ENCODE peak calls at places on chromosomes 13 and 19, in four cellular contexts. X, G, D and Q are unnamed samples.

GRCh38 chr13:35953537-35954206 is 177.5 kb downstream of the DCLK1 start:
- DNase-seq in X (peak; percentile 20), G (peak; percentile 71), D (peak; percentile 69), Q (no peak)

GRCh38 chr13:47036291-47037008 is 139.6 kb upstream of the HTR2A start:
- DNase-seq in X (no peak), G (no peak), D (no peak), Q (no peak)

GRCh38 chr19:38020331-38020730 is 113.3 kb downstream of the SIPA1L3 start:
- DNase-seq in X (no peak), G (no peak), D (no peak), Q (no peak)

GRCh38 chr13:73261739-73262216 is 203.0 kb downstream of the KLF5 start:
- DNase-seq in X (peak; percentile 73), G (no peak), D (no peak), Q (no peak)

GRCh38 chr13:28586585-28587540 is 72.1 kb upstream of the POMP start:
- DNase-seq in X (no peak), G (no peak), D (no peak), Q (no peak)

GRCh38 chr13:100131863-100132574 is 43.1 kb downstream of the PCCA start:
- DNase-seq in X (no peak), G (no peak), D (no peak), Q (no peak)

GRCh38 chr19:3556978-3557460 is 367 bp downstream of the MFSD12 start:
- DNase-seq in X (peak; percentile 59), G (peak; percentile 41), D (peak; percentile 75), Q (peak; percentile 57)

GRCh38 chr13:21615427-21615826 is 11.5 kb upstream of the MICU2 start:
- DNase-seq in X (no peak), G (no peak), D (no peak), Q (no peak)

DNA sequence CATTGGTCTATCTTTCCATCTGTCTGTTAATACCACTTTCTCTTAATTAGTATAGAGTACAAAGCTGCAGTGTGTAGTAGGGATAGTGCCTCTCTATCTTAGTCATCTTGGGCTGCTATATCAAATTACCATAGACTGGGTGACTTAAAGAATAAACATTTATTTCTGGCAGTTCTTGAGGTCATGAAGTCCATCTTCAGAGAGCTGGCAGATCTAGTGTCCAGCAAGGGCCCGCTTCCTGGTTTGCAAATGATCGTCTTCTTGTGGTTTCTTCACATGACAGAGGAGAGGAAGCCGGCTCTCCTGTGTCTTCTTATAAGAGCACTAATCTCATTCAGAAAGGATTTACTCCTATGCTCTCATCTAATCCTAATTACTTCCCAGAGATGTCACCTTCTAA is 6.1 kb downstream of the ZNF700 start:
- DNase-seq in X (no peak), G (no peak), D (no peak), Q (no peak)
- H3K27me3 ChIP-seq in X (no peaks in the 10 kb centered on the region), G (no peaks in the 10 kb centered on the region), D (no peaks in the 10 kb centered on the region), Q (no peaks in the 10 kb centered on the region)

DNA sequence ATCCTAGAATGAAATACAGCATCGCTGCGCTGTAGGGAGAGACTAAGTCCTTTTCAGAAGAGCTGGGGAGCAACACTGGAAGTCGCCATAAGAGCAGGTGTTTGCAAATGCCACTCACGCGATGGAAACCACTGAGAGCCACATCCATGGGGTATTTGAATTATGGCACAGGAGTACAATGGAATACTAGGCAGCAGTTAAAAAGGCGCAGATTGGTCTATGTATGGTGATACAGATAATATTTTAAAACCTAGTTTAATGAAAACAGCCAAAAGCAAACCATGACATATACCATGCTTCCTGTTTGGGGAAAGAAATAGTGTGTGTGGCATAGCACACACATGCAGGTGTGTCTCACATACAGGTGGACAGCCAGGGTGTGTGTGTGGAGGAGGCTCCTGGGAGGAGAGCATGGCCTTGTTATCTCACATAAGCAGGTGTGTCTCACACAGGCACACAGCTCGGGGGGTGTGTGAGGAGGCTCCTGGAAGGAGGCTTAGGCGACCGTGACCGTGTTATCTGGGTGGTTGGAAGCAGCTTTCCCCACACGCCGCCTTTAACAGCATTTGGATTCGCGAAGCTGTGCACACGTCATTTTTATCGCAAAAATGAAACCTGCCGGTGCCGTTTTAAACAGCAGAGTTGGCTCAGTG is 33.6 kb downstream of the ADPRHL1 start:
- DNase-seq in X (no peak), G (no peak), D (no peak), Q (no peak)
- H3K4me3 ChIP-seq in X (no peak overlapping the region), G (no peak overlapping the region), D (no peak overlapping the region), Q (no peak overlapping the region)

GRCh38 chr19:8336072-8336569 is 6.9 kb downstream of the KANK3 start:
- DNase-seq in X (no peak), G (no peak), D (no peak), Q (no peak)
- H3K27me3 ChIP-seq in X (peaks cover 1% of the 10 kb centered on the region), G (peaks cover 57% of the 10 kb centered on the region), D (no peaks in the 10 kb centered on the region), Q (no peaks in the 10 kb centered on the region)

DNA sequence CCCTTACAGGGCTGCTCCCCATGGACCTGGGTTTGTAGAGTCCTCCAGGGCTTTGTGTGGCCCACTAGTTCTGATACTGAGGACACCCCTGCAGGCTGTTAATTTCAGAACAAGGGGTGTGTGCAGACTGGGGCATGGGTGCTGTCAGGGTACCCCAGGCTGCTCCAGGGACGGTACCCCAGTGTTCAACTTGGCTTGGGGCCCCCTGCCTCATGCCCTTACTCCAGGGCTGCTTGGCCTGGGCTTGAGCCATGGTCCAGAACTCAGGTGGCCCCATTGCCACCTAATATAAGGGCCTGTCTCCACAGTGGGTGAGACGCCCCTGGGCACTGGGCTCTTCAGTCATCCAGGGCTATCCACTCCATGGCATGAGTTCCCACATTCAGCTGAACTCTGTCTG is 1417.6 kb downstream of the UQCRFS1 start:
- DNase-seq in X (no peak), G (no peak), D (no peak), Q (no peak)
- H3K4me3 ChIP-seq in X (no peak overlapping the region), G (no peak overlapping the region), D (peak overlapping the region; percentile 72), Q (peak overlapping the region; percentile 68)

GRCh38 chr19:54010474-54010873 is 19.0 kb downstream of the CACNG6 start:
- DNase-seq in X (no peak), G (no peak), D (no peak), Q (no peak)
- H3K27me3 ChIP-seq in X (no peaks in the 10 kb centered on the region), G (no peaks in the 10 kb centered on the region), D (no peaks in the 10 kb centered on the region), Q (no peaks in the 10 kb centered on the region)

GRCh38 chr19:17841371-17841809 is 6.4 kb downstream of the JAK3 start:
- DNase-seq in X (no peak), G (no peak), D (no peak), Q (no peak)
- H3K4me3 ChIP-seq in X (no peak overlapping the region), G (peak overlapping the region; percentile 23), D (peak overlapping the region; percentile 21), Q (no peak overlapping the region)

GRCh38 chr19:1524206-1524971 is 512 bp downstream of the PLK5 start:
- DNase-seq in X (no peak), G (no peak), D (no peak), Q (no peak)

GRCh38 chr19:1523412-1524205 is at the start of gene PLK5:
- DNase-seq in X (no peak), G (peak; percentile 42), D (no peak), Q (no peak)

GRCh38 chr19:1526066-1526778 is 2.3 kb downstream of the PLK5 start:
- DNase-seq in X (no peak), G (no peak), D (no peak), Q (no peak)

GRCh38 chr19:1524972-1525325 is 1.1 kb downstream of the PLK5 start:
- DNase-seq in X (no peak), G (no peak), D (no peak), Q (no peak)

GRCh38 chr19:1525343-1525742 is 1.5 kb downstream of the PLK5 start:
- DNase-seq in X (no peak), G (no peak), D (no peak), Q (no peak)
- H3K27me3 ChIP-seq in X (peaks cover 3% of the 10 kb centered on the region), G (peaks cover 79% of the 10 kb centered on the region), D (no peaks in the 10 kb centered on the region), Q (no peaks in the 10 kb centered on the region)

DNA sequence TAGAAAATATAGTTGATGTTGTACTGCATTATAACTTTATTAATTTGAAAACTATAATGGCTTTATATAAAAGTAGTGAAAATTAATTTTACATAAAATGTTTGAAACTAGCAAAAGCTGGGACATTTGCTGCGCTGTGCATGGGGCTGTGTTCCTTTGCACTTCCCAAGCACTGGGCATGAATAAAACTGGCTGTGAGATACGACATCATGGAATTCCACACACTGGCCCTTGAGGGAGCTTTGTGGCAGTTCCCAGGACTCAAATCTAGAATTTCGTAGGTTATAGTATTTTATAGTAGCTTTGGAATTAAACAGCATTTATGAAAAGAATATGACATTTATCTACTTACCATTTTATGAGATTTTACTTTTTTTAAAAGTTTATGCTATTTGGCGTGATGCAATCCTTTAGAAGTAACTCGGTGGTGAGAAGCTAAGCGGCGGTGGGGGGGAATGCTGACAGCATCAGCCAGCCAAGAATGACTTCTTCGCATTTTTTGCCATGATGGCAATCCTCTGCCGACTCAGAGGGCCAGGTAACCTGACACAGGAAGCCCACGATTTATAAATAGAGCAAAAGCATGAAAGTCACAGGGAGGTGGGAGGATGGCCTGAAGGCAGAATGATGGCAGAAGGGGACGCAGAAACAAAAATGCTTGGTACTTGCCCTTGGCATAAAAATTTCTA is 553.5 kb downstream of the MYO16 start:
- DNase-seq in X (no peak), G (peak; percentile 7), D (no peak), Q (no peak)
- H3K4me3 ChIP-seq in X (no peak overlapping the region), G (no peak overlapping the region), D (no peak overlapping the region), Q (no peak overlapping the region)

GRCh38 chr19:47398707-47399106 is 20.6 kb downstream of the MEIS3 start:
- DNase-seq in X (no peak), G (no peak), D (no peak), Q (no peak)
- H3K27me3 ChIP-seq in X (no peaks in the 10 kb centered on the region), G (no peaks in the 10 kb centered on the region), D (no peaks in the 10 kb centered on the region), Q (peaks cover 3% of the 10 kb centered on the region)

GRCh38 chr13:75151081-75151643 is 330.8 kb downstream of the TBC1D4 start:
- DNase-seq in X (no peak), G (no peak), D (no peak), Q (no peak)

GRCh38 chr13:75149781-75150180 is 332.2 kb downstream of the TBC1D4 start:
- DNase-seq in X (no peak), G (no peak), D (no peak), Q (no peak)

GRCh38 chr13:75153386-75153785 is 328.6 kb downstream of the TBC1D4 start:
- DNase-seq in X (no peak), G (no peak), D (no peak), Q (no peak)

GRCh38 chr13:75153834-75154233 is 328.1 kb downstream of the TBC1D4 start:
- DNase-seq in X (no peak), G (no peak), D (no peak), Q (no peak)
- H3K4me3 ChIP-seq in X (no peak overlapping the region), G (no peak overlapping the region), D (no peak overlapping the region), Q (no peak overlapping the region)